ENCODE peak calls at places on chromosomes 13 and 19, in seven cellular contexts. D is GM20000, E is activated T-cell treated with anti-CD3 and anti-CD28 coated beads for 1 hour, K is EH, Q is heart left ventricle, Z is choroid plexus epithelial cell, V is HS-5. B is an unnamed sample.

GRCh38 chr13:31001647-31002046 is 69.2 kb downstream of the TEX26 start:
- DNase-seq in K (peak), D (no peak), E (no peak), Q (no peak), V (no peak), Z (peak), B (no peak)

GRCh38 chr13:114063545-114064515 is 68.6 kb downstream of the RASA3 start:
- DNase-seq in E (no peak), D (no peak), K (peak), Z (peak), Q (no peak), V (no peak), B (no peak)

GRCh38 chr19:55640043-55640576 is 692 bp upstream of the ZNF580 start:
- DNase-seq in D (peak), V (no peak), Q (peak), E (peak), Z (peak), K (peak), B (no peak)

GRCh38 chr13:70613295-70613694 is 505.0 kb upstream of the KLHL1 start:
- DNase-seq in V (no peak), Q (no peak), K (no peak), Z (peak), D (no peak), E (no peak), B (no peak)

GRCh38 chr13:40613192-40613818 is 53.1 kb downstream of the FOXO1 start:
- DNase-seq in K (no peak), Z (no peak), Q (peak), V (no peak), E (peak), D (peak), B (no peak)

GRCh38 chr19:45103200-45103624 is 10.2 kb downstream of the PPP1R37 start:
- DNase-seq in Z (peak), Q (no peak), V (no peak), K (peak), D (peak), E (no peak), B (no peak)

GRCh38 chr19:5903502-5904301 is at the start of gene NDUFA11:
- DNase-seq in K (no peak), Q (peak), Z (peak), D (peak), V (peak), E (peak), B (peak)

GRCh38 chr19:55703790-55704215 is 28.8 kb downstream of the EPN1 start:
- DNase-seq in Z (peak), V (no peak), E (peak), D (no peak), Q (peak), K (no peak), B (no peak)

B was measured in kidney epithelial cell.